ENCODE peak calls at places on chromosomes 6 and 20, in five cellular contexts. One of them, this sample, is unnamed.

GRCh38 chr20:50169329-50169823 is 15.9 kb upstream of the PEDS1 start:
- DNase-seq in fibroblast of lung: peak; percentile 82
- DNase-seq in NCI-H1417 treated with DMSO at 0.1 percent for 48 hours: no peak
- DNase-seq in kidney tubule cell: peak; percentile 76
- DNase-seq in DMS153: peak; percentile 40
- DNase-seq in this sample: peak; percentile 83

GRCh38 chr20:37692447-37693166 is 1.2 kb upstream of the CTNNBL1 start:
- DNase-seq in fibroblast of lung: no peak
- DNase-seq in NCI-H1417 treated with DMSO at 0.1 percent for 48 hours: no peak
- DNase-seq in kidney tubule cell: no peak
- DNase-seq in DMS153: no peak
- DNase-seq in this sample: no peak

GRCh38 chr20:4272225-4272624 is 256.9 kb upstream of the RNF24 start:
- DNase-seq in fibroblast of lung: peak; percentile 5
- DNase-seq in NCI-H1417 treated with DMSO at 0.1 percent for 48 hours: no peak
- DNase-seq in kidney tubule cell: no peak
- DNase-seq in DMS153: no peak
- DNase-seq in this sample: peak; percentile 3

GRCh38 chr6:112296122-112296521 is 41.8 kb upstream of the LAMA4 start:
- DNase-seq in fibroblast of lung: peak; percentile 63
- DNase-seq in NCI-H1417 treated with DMSO at 0.1 percent for 48 hours: no peak
- DNase-seq in kidney tubule cell: peak; percentile 78
- DNase-seq in DMS153: no peak
- DNase-seq in this sample: peak; percentile 51

GRCh38 chr6:193180-193579 is 99.1 kb upstream of the DUSP22 start:
- DNase-seq in fibroblast of lung: no peak
- DNase-seq in NCI-H1417 treated with DMSO at 0.1 percent for 48 hours: no peak
- DNase-seq in kidney tubule cell: no peak
- DNase-seq in DMS153: no peak
- DNase-seq in this sample: no peak

GRCh38 chr6:166592818-166593217 is 6.3 kb upstream of the RAMACL start:
- DNase-seq in fibroblast of lung: peak; percentile 63
- DNase-seq in NCI-H1417 treated with DMSO at 0.1 percent for 48 hours: no peak
- DNase-seq in kidney tubule cell: peak; percentile 39
- DNase-seq in DMS153: no peak
- DNase-seq in this sample: peak; percentile 46

GRCh38 chr6:446418-447366 is 55.1 kb downstream of the IRF4 start:
- DNase-seq in fibroblast of lung: no peak
- DNase-seq in NCI-H1417 treated with DMSO at 0.1 percent for 48 hours: no peak
- DNase-seq in kidney tubule cell: no peak
- DNase-seq in DMS153: no peak
- DNase-seq in this sample: no peak

GRCh38 chr6:35477551-35478179 is 9.5 kb downstream of the RPL10A start:
- DNase-seq in fibroblast of lung: no peak
- DNase-seq in NCI-H1417 treated with DMSO at 0.1 percent for 48 hours: peak; percentile 21
- DNase-seq in kidney tubule cell: no peak
- DNase-seq in DMS153: no peak
- DNase-seq in this sample: no peak

GRCh38 chr6:169867751-169868191 is 116.3 kb downstream of the ERMARD start:
- DNase-seq in fibroblast of lung: no peak
- DNase-seq in NCI-H1417 treated with DMSO at 0.1 percent for 48 hours: no peak
- DNase-seq in kidney tubule cell: no peak
- DNase-seq in DMS153: no peak
- DNase-seq in this sample: no peak